ENCODE peak calls at places on chromosomes 7 and 10, in nine cellular contexts. K, T, L, W, P, J, O, B and Q are unnamed samples.

GRCh38 chr10:69451784-69452251 is 553 bp downstream of the TSPAN15 start:
- DNase-seq in J (no peak), W (no peak), P (no peak), O (peak), L (no peak), T (no peak), B (no peak), K (peak), Q (no peak)

GRCh38 chr7:44772867-44773266 is 23.6 kb upstream of the PPIA start:
- DNase-seq in P (no peak), B (no peak), T (no peak), W (no peak), K (peak), L (no peak), J (no peak), O (no peak), Q (no peak)

GRCh38 chr10:31554556-31554955 is 235.5 kb downstream of the ZEB1 start:
- DNase-seq in K (no peak), O (no peak), W (no peak), P (peak), T (no peak), L (no peak), J (no peak), B (peak), Q (no peak)

GRCh38 chr10:90674927-90675326 is 182.9 kb downstream of the HTR7 start:
- DNase-seq in J (no peak), L (no peak), T (peak), B (peak), O (no peak), K (no peak), P (peak), W (no peak), Q (no peak)

GRCh38 chr10:22988581-22989360 is 60.9 kb downstream of the ARMC3 start:
- DNase-seq in B (peak), T (peak), O (peak), L (peak), P (peak), K (no peak), J (peak), W (no peak), Q (peak)

GRCh38 chr7:74101061-74101681 is 17.6 kb downstream of the LIMK1 start:
- DNase-seq in P (no peak), B (no peak), K (no peak), J (no peak), W (no peak), O (no peak), L (no peak), T (no peak), Q (no peak)

GRCh38 chr7:17863815-17864159 is 76.5 kb downstream of the SNX13 start:
- DNase-seq in W (no peak), L (no peak), T (no peak), J (no peak), O (no peak), K (no peak), B (no peak), P (no peak), Q (no peak)

GRCh38 chr10:72310636-72311035 is 36.9 kb downstream of the DDIT4 start:
- DNase-seq in B (no peak), W (no peak), P (no peak), T (no peak), J (no peak), K (no peak), O (no peak), L (no peak), Q (no peak)

GRCh38 chr10:119701861-119702260 is 24.0 kb upstream of the INPP5F start:
- DNase-seq in B (peak), J (no peak), K (no peak), P (peak), L (no peak), T (no peak), O (no peak), W (no peak), Q (no peak)

GRCh38 chr10:48555310-48556042 is 49.4 kb downstream of the ARHGAP22 start:
- DNase-seq in W (no peak), K (peak), P (no peak), T (no peak), L (no peak), J (no peak), B (no peak), O (no peak), Q (no peak)

GRCh38 chr7:1181591-1181990 is 21.6 kb upstream of the ZFAND2A start:
- DNase-seq in T (no peak), P (no peak), W (no peak), K (no peak), J (no peak), O (no peak), B (no peak), L (no peak), Q (no peak)

GRCh38 chr10:127195571-127196226 is 692 bp downstream of the INSYN2A start:
- DNase-seq in W (no peak), P (no peak), B (no peak), O (peak), K (peak), J (no peak), L (no peak), T (no peak), Q (peak)